ENCODE peak calls at places on chromosomes 7 and 10, in six cellular contexts. One of them, this sample, is unnamed.

GRCh38 chr10:35043796-35044344 is 46.3 kb downstream of the CUL2 start:
- DNase-seq in Peyer's patch: no peak
- DNase-seq in uterus: no peak
- DNase-seq in breast epithelium: no peak
- DNase-seq in H1: no peak
- DNase-seq in A549: no peak
- DNase-seq in this sample: no peak

GRCh38 chr7:70696139-70696782 is 435.7 kb upstream of the GALNT17 start:
- DNase-seq in Peyer's patch: no peak
- DNase-seq in uterus: no peak
- DNase-seq in breast epithelium: no peak
- DNase-seq in H1: no peak
- DNase-seq in A549: peak; percentile 9
- DNase-seq in this sample: no peak

GRCh38 chr7:150507947-150508602 is 6.6 kb upstream of the GIMAP7 start:
- DNase-seq in Peyer's patch: no peak
- DNase-seq in uterus: no peak
- DNase-seq in breast epithelium: no peak
- DNase-seq in H1: no peak
- DNase-seq in A549: no peak
- DNase-seq in this sample: no peak

GRCh38 chr7:38574121-38574520 is 57.1 kb downstream of the AMPH start:
- DNase-seq in Peyer's patch: no peak
- DNase-seq in uterus: no peak
- DNase-seq in breast epithelium: no peak
- DNase-seq in H1: no peak
- DNase-seq in A549: no peak
- DNase-seq in this sample: no peak

GRCh38 chr7:78702770-78703169 is 750.7 kb downstream of the MAGI2 start:
- DNase-seq in Peyer's patch: no peak
- DNase-seq in uterus: no peak
- DNase-seq in breast epithelium: no peak
- DNase-seq in H1: no peak
- DNase-seq in A549: no peak
- DNase-seq in this sample: no peak

GRCh38 chr10:30617070-30617469 is 12.5 kb downstream of the LYZL2 start:
- DNase-seq in Peyer's patch: no peak
- DNase-seq in uterus: no peak
- DNase-seq in breast epithelium: no peak
- DNase-seq in H1: no peak
- DNase-seq in A549: peak; percentile 66
- DNase-seq in this sample: no peak

GRCh38 chr10:101354584-101355070 is 662 bp downstream of the BTRC start:
- DNase-seq in Peyer's patch: no peak
- DNase-seq in uterus: no peak
- DNase-seq in breast epithelium: no peak
- DNase-seq in H1: no peak
- DNase-seq in A549: no peak
- DNase-seq in this sample: no peak

GRCh38 chr10:86664370-86665217 is 3.7 kb upstream of the LDB3 start:
- DNase-seq in Peyer's patch: no peak
- DNase-seq in uterus: no peak
- DNase-seq in breast epithelium: no peak
- DNase-seq in H1: no peak
- DNase-seq in A549: no peak
- DNase-seq in this sample: no peak

GRCh38 chr7:68400783-68401182 is 1197.5 kb upstream of the AUTS2 start:
- DNase-seq in Peyer's patch: no peak
- DNase-seq in uterus: no peak
- DNase-seq in breast epithelium: no peak
- DNase-seq in H1: no peak
- DNase-seq in A549: no peak
- DNase-seq in this sample: no peak

GRCh38 chr7:150631866-150632864 is at the start of gene GIMAP6:
- DNase-seq in Peyer's patch: no peak
- DNase-seq in uterus: no peak
- DNase-seq in breast epithelium: no peak
- DNase-seq in H1: no peak
- DNase-seq in A549: no peak
- DNase-seq in this sample: no peak

GRCh38 chr7:135147899-135148721 is at the start of gene TMEM140:
- DNase-seq in Peyer's patch: no peak
- DNase-seq in uterus: peak; percentile 61
- DNase-seq in breast epithelium: no peak
- DNase-seq in H1: no peak
- DNase-seq in A549: peak; percentile 56
- DNase-seq in this sample: peak; percentile 87

GRCh38 chr10:119509909-119510451 is 32.5 kb downstream of the RGS10 start:
- DNase-seq in Peyer's patch: peak; percentile 27
- DNase-seq in uterus: no peak
- DNase-seq in breast epithelium: peak; percentile 73
- DNase-seq in H1: no peak
- DNase-seq in A549: no peak
- DNase-seq in this sample: no peak

GRCh38 chr10:35210961-35211360 is 84.3 kb downstream of the CREM start:
- DNase-seq in Peyer's patch: no peak
- DNase-seq in uterus: no peak
- DNase-seq in breast epithelium: no peak
- DNase-seq in H1: no peak
- DNase-seq in A549: no peak
- DNase-seq in this sample: no peak

GRCh38 chr10:91604462-91604935 is 28.4 kb downstream of the PPP1R3C start:
- DNase-seq in Peyer's patch: no peak
- DNase-seq in uterus: no peak
- DNase-seq in breast epithelium: no peak
- DNase-seq in H1: no peak
- DNase-seq in A549: no peak
- DNase-seq in this sample: no peak

GRCh38 chr7:84548366-84549085 is 353.9 kb upstream of the SEMA3A start:
- DNase-seq in Peyer's patch: no peak
- DNase-seq in uterus: no peak
- DNase-seq in breast epithelium: no peak
- DNase-seq in H1: no peak
- DNase-seq in A549: no peak
- DNase-seq in this sample: no peak

GRCh38 chr7:88835147-88835728 is 39.7 kb upstream of the TEX47 start:
- DNase-seq in Peyer's patch: no peak
- DNase-seq in uterus: no peak
- DNase-seq in breast epithelium: no peak
- DNase-seq in H1: peak; percentile 3
- DNase-seq in A549: peak; percentile 37
- DNase-seq in this sample: no peak

GRCh38 chr10:66928000-66928770 is 2.3 kb downstream of the LRRTM3 start:
- DNase-seq in Peyer's patch: no peak
- DNase-seq in uterus: no peak
- DNase-seq in breast epithelium: no peak
- DNase-seq in H1: no peak
- DNase-seq in A549: no peak
- DNase-seq in this sample: no peak

GRCh38 chr10:122327237-122328206 is 47.0 kb upstream of the PLEKHA1 start:
- DNase-seq in Peyer's patch: no peak
- DNase-seq in uterus: no peak
- DNase-seq in breast epithelium: no peak
- DNase-seq in H1: no peak
- DNase-seq in A549: no peak
- DNase-seq in this sample: peak; percentile 65

GRCh38 chr10:110641256-110641655 is 2.9 kb upstream of the RBM20 start:
- DNase-seq in Peyer's patch: no peak
- DNase-seq in uterus: no peak
- DNase-seq in breast epithelium: no peak
- DNase-seq in H1: no peak
- DNase-seq in A549: peak; percentile 91
- DNase-seq in this sample: no peak

GRCh38 chr10:11234857-11235640 is 217.4 kb downstream of the CELF2 start:
- DNase-seq in Peyer's patch: no peak
- DNase-seq in uterus: no peak
- DNase-seq in breast epithelium: no peak
- DNase-seq in H1: no peak
- DNase-seq in A549: no peak
- DNase-seq in this sample: no peak

GRCh38 chr10:6737758-6738463 is 157.8 kb upstream of the PRKCQ start:
- DNase-seq in Peyer's patch: no peak
- DNase-seq in uterus: no peak
- DNase-seq in breast epithelium: no peak
- DNase-seq in H1: no peak
- DNase-seq in A549: peak; percentile 60
- DNase-seq in this sample: no peak

GRCh38 chr7:45863715-45864114 is 9.2 kb downstream of the CCDC201 start:
- DNase-seq in Peyer's patch: no peak
- DNase-seq in uterus: no peak
- DNase-seq in breast epithelium: no peak
- DNase-seq in H1: no peak
- DNase-seq in A549: no peak
- DNase-seq in this sample: no peak
- H3K4me1 ChIP-seq in Peyer's patch: no peaks in the 10 kb centered on the region
- H3K4me1 ChIP-seq in uterus: no peaks in the 10 kb centered on the region
- H3K4me1 ChIP-seq in breast epithelium: no peaks in the 10 kb centered on the region
- H3K4me1 ChIP-seq in H1: no peaks in the 10 kb centered on the region
- H3K4me1 ChIP-seq in A549: no peaks in the 10 kb centered on the region
- H3K4me1 ChIP-seq in this sample: no peaks in the 10 kb centered on the region

GRCh38 chr10:52108236-52108635 is 205.8 kb upstream of the DKK1 start:
- DNase-seq in Peyer's patch: no peak
- DNase-seq in uterus: no peak
- DNase-seq in breast epithelium: no peak
- DNase-seq in H1: no peak
- DNase-seq in A549: no peak
- DNase-seq in this sample: no peak

GRCh38 chr10:52106895-52107294 is 207.2 kb upstream of the DKK1 start:
- DNase-seq in Peyer's patch: no peak
- DNase-seq in uterus: no peak
- DNase-seq in breast epithelium: no peak
- DNase-seq in H1: no peak
- DNase-seq in A549: no peak
- DNase-seq in this sample: no peak

GRCh38 chr10:52110576-52110975 is 203.5 kb upstream of the DKK1 start:
- DNase-seq in Peyer's patch: no peak
- DNase-seq in uterus: no peak
- DNase-seq in breast epithelium: no peak
- DNase-seq in H1: no peak
- DNase-seq in A549: no peak
- DNase-seq in this sample: no peak

DNA sequence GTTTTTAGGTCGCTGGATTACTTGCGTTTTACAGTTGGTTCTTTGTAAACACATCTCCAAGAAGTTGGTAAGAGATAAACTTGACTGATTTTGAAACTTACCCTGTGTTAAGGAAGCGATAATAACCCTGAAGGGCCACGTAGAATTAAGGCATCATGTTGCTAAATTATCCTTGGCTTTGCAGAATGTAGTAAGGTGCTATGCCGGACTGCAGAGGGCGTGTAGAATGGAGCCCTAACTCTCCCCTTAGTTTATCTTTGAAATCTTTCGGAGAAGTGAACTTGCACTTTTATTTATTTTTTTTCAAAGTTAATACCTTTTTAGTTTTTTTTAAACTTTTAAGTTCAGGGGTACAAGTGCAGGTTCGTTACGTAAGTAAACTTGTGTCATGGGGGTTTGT is 208.8 kb upstream of the DKK1 start:
- DNase-seq in Peyer's patch: no peak
- DNase-seq in uterus: no peak
- DNase-seq in breast epithelium: no peak
- DNase-seq in H1: no peak
- DNase-seq in A549: no peak
- DNase-seq in this sample: no peak
- TF ChIP-seq CTCF in Peyer's patch: no peak
- TF ChIP-seq CTCF in uterus: no peak
- TF ChIP-seq CTCF in breast epithelium: no peak
- TF ChIP-seq CTCF in H1: no peak
- TF ChIP-seq CTCF in A549: no peak
- TF ChIP-seq CTCF in this sample: no peak

DNA sequence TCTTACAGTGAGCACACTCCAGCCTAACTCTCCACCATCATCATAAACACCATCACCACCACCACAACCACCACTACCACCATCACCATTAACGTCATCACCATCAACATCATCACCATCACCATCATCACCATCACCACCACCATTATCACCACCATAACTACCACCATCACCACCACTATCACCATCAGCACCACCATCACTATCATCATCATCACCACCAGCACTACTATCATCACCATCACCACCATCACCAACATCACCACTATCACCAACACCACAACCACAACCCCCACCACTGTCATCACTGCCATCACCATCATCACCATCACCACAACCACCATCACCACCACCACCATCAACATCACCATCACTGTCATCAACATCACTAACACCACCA is 279.0 kb upstream of the TCERG1L start:
- DNase-seq in Peyer's patch: no peak
- DNase-seq in uterus: no peak
- DNase-seq in breast epithelium: no peak
- DNase-seq in H1: no peak
- DNase-seq in A549: no peak
- DNase-seq in this sample: no peak
- TF ChIP-seq POLR2A in Peyer's patch: no peak
- TF ChIP-seq POLR2A in uterus: no peak
- TF ChIP-seq POLR2A in breast epithelium: no peak
- TF ChIP-seq POLR2A in H1: no peak
- TF ChIP-seq POLR2A in A549: no peak
- TF ChIP-seq POLR2A in this sample: no peak

GRCh38 chr10:89351402-89352038 is 23.7 kb downstream of the IFIT3 start:
- DNase-seq in Peyer's patch: no peak
- DNase-seq in uterus: no peak
- DNase-seq in breast epithelium: no peak
- DNase-seq in H1: no peak
- DNase-seq in A549: no peak
- DNase-seq in this sample: no peak
- H3K4me1 ChIP-seq in Peyer's patch: no peaks in the 10 kb centered on the region
- H3K4me1 ChIP-seq in uterus: peaks cover 21% of the 10 kb centered on the region
- H3K4me1 ChIP-seq in breast epithelium: no peaks in the 10 kb centered on the region
- H3K4me1 ChIP-seq in H1: peaks cover 17% of the 10 kb centered on the region
- H3K4me1 ChIP-seq in A549: peaks cover 47% of the 10 kb centered on the region
- H3K4me1 ChIP-seq in this sample: peaks cover 37% of the 10 kb centered on the region

DNA sequence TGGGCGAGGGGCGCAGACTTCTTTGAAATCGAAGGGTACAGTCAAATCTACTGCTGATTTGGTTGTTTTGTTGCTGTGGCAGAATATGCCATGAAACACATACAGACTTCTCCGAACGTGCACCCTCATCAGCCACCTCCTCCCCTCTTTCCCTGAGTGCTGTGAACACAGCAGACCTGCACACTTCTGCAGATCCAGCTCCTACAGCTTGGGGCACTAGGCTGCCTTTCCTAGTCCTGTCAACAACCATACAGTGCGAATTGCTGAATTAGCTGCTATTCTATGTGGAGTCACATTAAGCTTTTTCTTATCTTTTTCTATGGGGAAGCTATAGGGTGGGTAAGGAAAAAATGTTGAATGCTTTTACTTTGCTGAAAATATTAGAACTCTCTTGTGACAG is 57.5 kb downstream of the COL17A1 start:
- DNase-seq in Peyer's patch: no peak
- DNase-seq in uterus: no peak
- DNase-seq in breast epithelium: no peak
- DNase-seq in H1: no peak
- DNase-seq in A549: peak; percentile 59
- DNase-seq in this sample: no peak
- TF ChIP-seq CTCF in Peyer's patch: no peak
- TF ChIP-seq CTCF in uterus: peak; percentile 19
- TF ChIP-seq CTCF in breast epithelium: no peak
- TF ChIP-seq CTCF in H1: peak; percentile 75
- TF ChIP-seq CTCF in A549: peak; percentile 15
- TF ChIP-seq CTCF in this sample: no peak

GRCh38 chr10:13717936-13718772 is 131.4 kb downstream of the PRPF18 start:
- DNase-seq in Peyer's patch: peak; percentile 62
- DNase-seq in uterus: peak; percentile 34
- DNase-seq in breast epithelium: peak; percentile 80
- DNase-seq in H1: no peak
- DNase-seq in A549: no peak
- DNase-seq in this sample: no peak
- TF ChIP-seq POLR2A in Peyer's patch: no peak
- TF ChIP-seq POLR2A in uterus: no peak
- TF ChIP-seq POLR2A in breast epithelium: no peak
- TF ChIP-seq POLR2A in H1: no peak
- TF ChIP-seq POLR2A in A549: no peak
- TF ChIP-seq POLR2A in this sample: no peak

This sample was measured in vagina.